ENCODE peak calls at places on chromosomes 1 and 21, in five cellular contexts. One of them, this sample, is unnamed.

GRCh38 chr1:21929951-21930615 is 7.0 kb downstream of the HSPG2 start:
- DNase-seq in thoracic aorta: no peak
- DNase-seq in adrenal gland: no peak
- DNase-seq in epithelial cell of esophagus: no peak
- DNase-seq in progenitor cell of endocrine pancreas: no peak
- DNase-seq in this sample: no peak

GRCh38 chr21:45309069-45309521 is 21.4 kb upstream of the POFUT2 start:
- DNase-seq in thoracic aorta: no peak
- DNase-seq in adrenal gland: peak
- DNase-seq in epithelial cell of esophagus: peak
- DNase-seq in progenitor cell of endocrine pancreas: no peak
- DNase-seq in this sample: no peak

GRCh38 chr1:209021622-209022021 is 561.9 kb upstream of the CAMK1G start:
- DNase-seq in thoracic aorta: no peak
- DNase-seq in adrenal gland: no peak
- DNase-seq in epithelial cell of esophagus: no peak
- DNase-seq in progenitor cell of endocrine pancreas: no peak
- DNase-seq in this sample: no peak

GRCh38 chr1:86714159-86714558 is 9.8 kb downstream of the SH3GLB1 start:
- DNase-seq in thoracic aorta: no peak
- DNase-seq in adrenal gland: no peak
- DNase-seq in epithelial cell of esophagus: peak
- DNase-seq in progenitor cell of endocrine pancreas: no peak
- DNase-seq in this sample: no peak

GRCh38 chr1:44628962-44629756 is 45.1 kb downstream of the TMEM53 start:
- DNase-seq in thoracic aorta: no peak
- DNase-seq in adrenal gland: no peak
- DNase-seq in epithelial cell of esophagus: peak
- DNase-seq in progenitor cell of endocrine pancreas: no peak
- DNase-seq in this sample: no peak

GRCh38 chr1:176479920-176480319 is 16.9 kb downstream of the PAPPA2 start:
- DNase-seq in thoracic aorta: no peak
- DNase-seq in adrenal gland: no peak
- DNase-seq in epithelial cell of esophagus: no peak
- DNase-seq in progenitor cell of endocrine pancreas: no peak
- DNase-seq in this sample: no peak

GRCh38 chr1:119617751-119618691 is 30.0 kb downstream of the ZNF697 start:
- DNase-seq in thoracic aorta: no peak
- DNase-seq in adrenal gland: peak
- DNase-seq in epithelial cell of esophagus: no peak
- DNase-seq in progenitor cell of endocrine pancreas: no peak
- DNase-seq in this sample: no peak

GRCh38 chr1:68805097-68805641 is 308.3 kb upstream of the DEPDC1 start:
- DNase-seq in thoracic aorta: no peak
- DNase-seq in adrenal gland: no peak
- DNase-seq in epithelial cell of esophagus: no peak
- DNase-seq in progenitor cell of endocrine pancreas: no peak
- DNase-seq in this sample: no peak

GRCh38 chr1:59972216-59972924 is 45.8 kb upstream of the CYP2J2 start:
- DNase-seq in thoracic aorta: no peak
- DNase-seq in adrenal gland: no peak
- DNase-seq in epithelial cell of esophagus: no peak
- DNase-seq in progenitor cell of endocrine pancreas: no peak
- DNase-seq in this sample: no peak

GRCh38 chr21:46307625-46308024 is 16.0 kb downstream of the C21orf58 start:
- DNase-seq in thoracic aorta: no peak
- DNase-seq in adrenal gland: no peak
- DNase-seq in epithelial cell of esophagus: peak
- DNase-seq in progenitor cell of endocrine pancreas: no peak
- DNase-seq in this sample: no peak

GRCh38 chr1:170285027-170285426 is 139.3 kb downstream of the NTMT2 start:
- DNase-seq in thoracic aorta: no peak
- DNase-seq in adrenal gland: no peak
- DNase-seq in epithelial cell of esophagus: no peak
- DNase-seq in progenitor cell of endocrine pancreas: no peak
- DNase-seq in this sample: no peak

GRCh38 chr1:211800925-211801607 is 29.5 kb downstream of the LPGAT1 start:
- DNase-seq in thoracic aorta: no peak
- DNase-seq in adrenal gland: no peak
- DNase-seq in epithelial cell of esophagus: no peak
- DNase-seq in progenitor cell of endocrine pancreas: no peak
- DNase-seq in this sample: no peak

DNA sequence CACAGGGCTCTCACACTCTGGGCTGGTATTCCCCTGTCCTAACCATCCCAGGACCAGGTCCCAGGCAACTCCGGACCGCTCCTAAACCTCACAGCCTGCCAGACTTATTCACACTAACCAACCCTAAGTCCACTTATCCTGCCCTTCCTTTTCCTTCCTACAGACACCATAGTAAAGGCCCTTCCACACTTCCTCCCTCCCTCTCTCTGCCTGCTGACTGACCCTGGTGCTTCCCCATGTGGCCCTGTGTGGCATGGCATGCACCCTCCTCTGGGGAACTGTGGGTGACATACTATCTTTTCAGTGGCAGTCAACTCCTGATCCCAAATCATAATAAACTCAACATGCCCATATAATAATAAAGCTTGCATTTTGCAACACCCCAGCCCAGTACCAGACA is 155.1 kb upstream of the DNAH14 start:
- DNase-seq in thoracic aorta: no peak
- DNase-seq in adrenal gland: no peak
- DNase-seq in epithelial cell of esophagus: no peak
- DNase-seq in progenitor cell of endocrine pancreas: no peak
- DNase-seq in this sample: no peak
- TF ChIP-seq CTCF in thoracic aorta: no peak
- TF ChIP-seq CTCF in adrenal gland: no peak
- TF ChIP-seq CTCF in epithelial cell of esophagus: peak
- TF ChIP-seq CTCF in progenitor cell of endocrine pancreas: no peak
- TF ChIP-seq CTCF in this sample: no peak

DNA sequence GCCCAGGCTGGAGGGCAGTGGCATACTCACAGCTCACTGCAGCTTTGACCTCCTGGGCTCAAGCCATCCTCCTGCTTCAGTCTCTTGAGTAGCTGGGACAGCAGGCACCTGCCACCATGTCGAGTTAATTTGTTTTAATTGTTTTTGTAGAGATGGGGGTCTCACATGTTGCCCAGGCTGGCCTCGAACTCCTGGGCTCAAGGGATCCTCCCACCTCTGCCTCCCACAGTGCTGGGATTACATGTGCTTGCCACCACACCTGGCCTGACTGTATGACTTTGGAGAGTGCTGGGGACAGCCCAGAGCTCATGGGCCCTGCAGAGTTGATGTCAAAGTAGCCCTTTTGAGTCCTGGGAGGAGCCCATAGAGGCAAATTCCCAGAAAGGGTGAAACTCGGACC is 1.8 kb downstream of the OBSCN start:
- DNase-seq in thoracic aorta: no peak
- DNase-seq in adrenal gland: no peak
- DNase-seq in epithelial cell of esophagus: no peak
- DNase-seq in progenitor cell of endocrine pancreas: no peak
- DNase-seq in this sample: no peak
- TF ChIP-seq CTCF in thoracic aorta: no peak
- TF ChIP-seq CTCF in adrenal gland: no peak
- TF ChIP-seq CTCF in epithelial cell of esophagus: no peak
- TF ChIP-seq CTCF in progenitor cell of endocrine pancreas: no peak
- TF ChIP-seq CTCF in this sample: no peak

GRCh38 chr1:235631816-235632215 is 17.8 kb downstream of the GNG4 start:
- DNase-seq in thoracic aorta: no peak
- DNase-seq in adrenal gland: no peak
- DNase-seq in epithelial cell of esophagus: no peak
- DNase-seq in progenitor cell of endocrine pancreas: no peak
- DNase-seq in this sample: no peak
- TF ChIP-seq CTCF in thoracic aorta: no peak
- TF ChIP-seq CTCF in adrenal gland: no peak
- TF ChIP-seq CTCF in epithelial cell of esophagus: no peak
- TF ChIP-seq CTCF in progenitor cell of endocrine pancreas: peak
- TF ChIP-seq CTCF in this sample: no peak

GRCh38 chr1:38964140-38964548 is 22.5 kb upstream of the RHBDL2 start:
- DNase-seq in thoracic aorta: no peak
- DNase-seq in adrenal gland: no peak
- DNase-seq in epithelial cell of esophagus: no peak
- DNase-seq in progenitor cell of endocrine pancreas: no peak
- DNase-seq in this sample: no peak
- TF ChIP-seq CTCF in thoracic aorta: no peak
- TF ChIP-seq CTCF in adrenal gland: no peak
- TF ChIP-seq CTCF in epithelial cell of esophagus: peak
- TF ChIP-seq CTCF in progenitor cell of endocrine pancreas: no peak
- TF ChIP-seq CTCF in this sample: no peak

DNA sequence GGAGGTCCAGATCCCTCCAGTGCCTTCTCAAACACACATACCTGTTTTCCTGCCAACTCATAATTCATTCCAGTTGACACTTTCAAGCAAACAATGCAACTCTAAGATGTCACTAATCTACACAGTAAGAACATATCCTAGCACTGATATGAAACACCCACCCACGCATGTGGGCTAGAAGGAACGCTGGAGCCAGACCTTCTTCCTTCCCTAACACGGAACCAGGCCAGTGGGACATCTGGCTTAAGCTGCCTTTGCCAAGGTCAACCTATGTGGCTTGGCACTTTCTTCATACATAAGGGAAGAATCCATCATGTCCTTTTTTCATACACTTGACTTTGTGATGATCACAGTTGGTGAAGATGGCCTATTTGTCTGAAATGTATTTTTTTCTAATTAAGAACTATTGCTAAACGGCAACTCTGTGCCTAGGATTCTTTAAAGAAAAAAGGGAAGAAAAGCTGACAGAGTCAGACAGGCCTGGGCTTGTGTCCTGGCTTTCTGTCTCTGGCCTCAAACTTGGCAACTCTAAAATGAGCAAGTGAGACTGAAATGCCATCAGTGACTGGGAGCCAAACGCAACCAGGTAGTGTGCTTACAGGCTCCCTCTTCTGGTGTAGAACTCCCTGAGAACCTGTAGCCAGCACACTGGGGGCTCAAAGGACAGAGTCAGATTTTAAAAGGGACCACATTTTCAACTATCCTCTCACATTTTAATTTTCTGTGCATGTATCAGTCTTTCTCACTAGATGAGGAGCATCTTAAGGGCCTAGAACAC is 92.6 kb upstream of the BEND5 start:
- DNase-seq in thoracic aorta: no peak
- DNase-seq in adrenal gland: no peak
- DNase-seq in epithelial cell of esophagus: peak
- DNase-seq in progenitor cell of endocrine pancreas: no peak
- DNase-seq in this sample: no peak
- TF ChIP-seq CTCF in thoracic aorta: no peak
- TF ChIP-seq CTCF in adrenal gland: no peak
- TF ChIP-seq CTCF in epithelial cell of esophagus: peak
- TF ChIP-seq CTCF in progenitor cell of endocrine pancreas: peak
- TF ChIP-seq CTCF in this sample: no peak

This sample was measured in D721Med.